ENCODE peak calls at places on chromosomes 11 and 22, in ten cellular contexts. One of them, this sample, is unnamed.

GRCh38 chr11:6637871-6638270 is 17.7 kb downstream of the DCHS1 start:
- DNase-seq in heart left ventricle: no peak
- DNase-seq in SK-N-SH: no peak
- DNase-seq in tibial artery: peak
- DNase-seq in GM06990: no peak
- DNase-seq in retina: no peak
- DNase-seq in AG10803: peak
- DNase-seq in GM13977: no peak
- DNase-seq in germinal center: no peak
- DNase-seq in NCI-H2107: no peak
- DNase-seq in this sample: peak

GRCh38 chr22:36756031-36756430 is 19.9 kb downstream of the IFT27 start:
- DNase-seq in retina: no peak
- DNase-seq in heart left ventricle: no peak
- DNase-seq in SK-N-SH: no peak
- DNase-seq in AG10803: no peak
- DNase-seq in NCI-H2107: no peak
- DNase-seq in germinal center: no peak
- DNase-seq in GM13977: no peak
- DNase-seq in GM06990: no peak
- DNase-seq in tibial artery: no peak
- DNase-seq in this sample: no peak

GRCh38 chr11:106076421-106076922 is 675 bp downstream of the KBTBD3 start:
- DNase-seq in tibial artery: no peak
- DNase-seq in GM13977: no peak
- DNase-seq in heart left ventricle: no peak
- DNase-seq in retina: no peak
- DNase-seq in GM06990: no peak
- DNase-seq in germinal center: no peak
- DNase-seq in AG10803: no peak
- DNase-seq in NCI-H2107: no peak
- DNase-seq in SK-N-SH: no peak
- DNase-seq in this sample: peak

GRCh38 chr11:128476729-128477128 is 110.6 kb downstream of the ETS1 start:
- DNase-seq in retina: no peak
- DNase-seq in GM06990: no peak
- DNase-seq in NCI-H2107: no peak
- DNase-seq in heart left ventricle: no peak
- DNase-seq in GM13977: no peak
- DNase-seq in AG10803: no peak
- DNase-seq in SK-N-SH: no peak
- DNase-seq in germinal center: no peak
- DNase-seq in tibial artery: no peak
- DNase-seq in this sample: no peak

GRCh38 chr11:3184732-3185347 is 19.7 kb upstream of the OSBPL5 start:
- DNase-seq in retina: no peak
- DNase-seq in GM06990: no peak
- DNase-seq in tibial artery: no peak
- DNase-seq in GM13977: no peak
- DNase-seq in heart left ventricle: no peak
- DNase-seq in NCI-H2107: no peak
- DNase-seq in SK-N-SH: no peak
- DNase-seq in AG10803: no peak
- DNase-seq in germinal center: no peak
- DNase-seq in this sample: no peak

GRCh38 chr22:44224166-44224565 is 43.4 kb downstream of the PARVG start:
- DNase-seq in heart left ventricle: no peak
- DNase-seq in tibial artery: no peak
- DNase-seq in GM06990: no peak
- DNase-seq in AG10803: no peak
- DNase-seq in retina: no peak
- DNase-seq in GM13977: no peak
- DNase-seq in germinal center: no peak
- DNase-seq in SK-N-SH: no peak
- DNase-seq in NCI-H2107: no peak
- DNase-seq in this sample: peak

GRCh38 chr22:43100223-43100622 is 10.3 kb upstream of the BIK start:
- DNase-seq in tibial artery: no peak
- DNase-seq in heart left ventricle: no peak
- DNase-seq in retina: no peak
- DNase-seq in SK-N-SH: no peak
- DNase-seq in GM06990: no peak
- DNase-seq in AG10803: no peak
- DNase-seq in GM13977: no peak
- DNase-seq in NCI-H2107: no peak
- DNase-seq in germinal center: no peak
- DNase-seq in this sample: no peak

GRCh38 chr11:129743029-129743846 is 72.4 kb upstream of the TMEM45B start:
- DNase-seq in GM13977: no peak
- DNase-seq in heart left ventricle: no peak
- DNase-seq in GM06990: no peak
- DNase-seq in AG10803: no peak
- DNase-seq in NCI-H2107: no peak
- DNase-seq in retina: no peak
- DNase-seq in tibial artery: no peak
- DNase-seq in germinal center: no peak
- DNase-seq in SK-N-SH: peak
- DNase-seq in this sample: no peak

GRCh38 chr11:47001666-47002285 is 65.2 kb downstream of the CSTPP1 start:
- DNase-seq in GM06990: no peak
- DNase-seq in germinal center: no peak
- DNase-seq in heart left ventricle: no peak
- DNase-seq in NCI-H2107: no peak
- DNase-seq in GM13977: no peak
- DNase-seq in AG10803: peak
- DNase-seq in SK-N-SH: peak
- DNase-seq in tibial artery: no peak
- DNase-seq in retina: no peak
- DNase-seq in this sample: no peak

GRCh38 chr11:35144811-35145210 is 5.8 kb downstream of the CD44 start:
- DNase-seq in tibial artery: no peak
- DNase-seq in germinal center: no peak
- DNase-seq in GM13977: no peak
- DNase-seq in GM06990: no peak
- DNase-seq in AG10803: peak
- DNase-seq in retina: no peak
- DNase-seq in heart left ventricle: no peak
- DNase-seq in NCI-H2107: no peak
- DNase-seq in SK-N-SH: no peak
- DNase-seq in this sample: peak

GRCh38 chr22:46892866-46893265 is 130.4 kb downstream of the TBC1D22A start:
- DNase-seq in GM06990: no peak
- DNase-seq in tibial artery: no peak
- DNase-seq in heart left ventricle: no peak
- DNase-seq in NCI-H2107: no peak
- DNase-seq in GM13977: no peak
- DNase-seq in SK-N-SH: no peak
- DNase-seq in AG10803: no peak
- DNase-seq in retina: no peak
- DNase-seq in germinal center: no peak
- DNase-seq in this sample: no peak

GRCh38 chr22:49693848-49694247 is 133.8 kb downstream of the BRD1 start:
- DNase-seq in tibial artery: no peak
- DNase-seq in GM13977: no peak
- DNase-seq in retina: no peak
- DNase-seq in heart left ventricle: no peak
- DNase-seq in AG10803: no peak
- DNase-seq in germinal center: no peak
- DNase-seq in SK-N-SH: no peak
- DNase-seq in GM06990: no peak
- DNase-seq in NCI-H2107: no peak
- DNase-seq in this sample: no peak

GRCh38 chr22:40716116-40716515 is 36.8 kb downstream of the MCHR1 start:
- DNase-seq in heart left ventricle: no peak
- DNase-seq in GM06990: no peak
- DNase-seq in GM13977: no peak
- DNase-seq in tibial artery: no peak
- DNase-seq in retina: no peak
- DNase-seq in NCI-H2107: no peak
- DNase-seq in SK-N-SH: no peak
- DNase-seq in AG10803: no peak
- DNase-seq in germinal center: no peak
- DNase-seq in this sample: no peak

GRCh38 chr11:65538915-65539374 is 14.1 kb downstream of the SCYL1 start:
- DNase-seq in germinal center: no peak
- DNase-seq in retina: peak
- DNase-seq in SK-N-SH: no peak
- DNase-seq in heart left ventricle: no peak
- DNase-seq in NCI-H2107: no peak
- DNase-seq in GM06990: no peak
- DNase-seq in AG10803: no peak
- DNase-seq in tibial artery: no peak
- DNase-seq in GM13977: no peak
- DNase-seq in this sample: no peak

GRCh38 chr11:76269661-76270322 is 63.5 kb upstream of the WNT11 start:
- DNase-seq in heart left ventricle: no peak
- DNase-seq in GM06990: no peak
- DNase-seq in germinal center: no peak
- DNase-seq in NCI-H2107: no peak
- DNase-seq in retina: no peak
- DNase-seq in SK-N-SH: no peak
- DNase-seq in GM13977: no peak
- DNase-seq in tibial artery: no peak
- DNase-seq in AG10803: no peak
- DNase-seq in this sample: no peak

GRCh38 chr22:44825310-44826150 is 73.2 kb downstream of the ARHGAP8 start:
- DNase-seq in AG10803: no peak
- DNase-seq in heart left ventricle: no peak
- DNase-seq in SK-N-SH: peak
- DNase-seq in retina: no peak
- DNase-seq in NCI-H2107: no peak
- DNase-seq in tibial artery: no peak
- DNase-seq in GM06990: no peak
- DNase-seq in germinal center: no peak
- DNase-seq in GM13977: no peak
- DNase-seq in this sample: no peak

GRCh38 chr22:30880181-30880601 is 88.4 kb downstream of the MORC2 start:
- DNase-seq in retina: no peak
- DNase-seq in tibial artery: no peak
- DNase-seq in GM13977: no peak
- DNase-seq in AG10803: no peak
- DNase-seq in heart left ventricle: peak
- DNase-seq in germinal center: no peak
- DNase-seq in NCI-H2107: no peak
- DNase-seq in GM06990: no peak
- DNase-seq in SK-N-SH: no peak
- DNase-seq in this sample: no peak

GRCh38 chr22:29456211-29456671 is 17.9 kb downstream of the RFPL1 start:
- DNase-seq in SK-N-SH: no peak
- DNase-seq in germinal center: no peak
- DNase-seq in retina: peak
- DNase-seq in NCI-H2107: no peak
- DNase-seq in tibial artery: no peak
- DNase-seq in AG10803: peak
- DNase-seq in heart left ventricle: no peak
- DNase-seq in GM13977: no peak
- DNase-seq in GM06990: no peak
- DNase-seq in this sample: no peak

GRCh38 chr11:44308923-44309482 is 936 bp downstream of the ALX4 start:
- DNase-seq in SK-N-SH: no peak
- DNase-seq in NCI-H2107: no peak
- DNase-seq in retina: no peak
- DNase-seq in GM06990: no peak
- DNase-seq in tibial artery: no peak
- DNase-seq in germinal center: no peak
- DNase-seq in AG10803: peak
- DNase-seq in heart left ventricle: no peak
- DNase-seq in GM13977: no peak
- DNase-seq in this sample: peak

GRCh38 chr22:49323751-49324415 is 503.8 kb downstream of the BRD1 start:
- DNase-seq in germinal center: no peak
- DNase-seq in NCI-H2107: no peak
- DNase-seq in SK-N-SH: no peak
- DNase-seq in GM13977: peak
- DNase-seq in heart left ventricle: peak
- DNase-seq in AG10803: no peak
- DNase-seq in retina: no peak
- DNase-seq in tibial artery: no peak
- DNase-seq in GM06990: no peak
- DNase-seq in this sample: no peak

GRCh38 chr11:94781822-94782221 is 13.7 kb downstream of the AMOTL1 start:
- DNase-seq in GM13977: no peak
- DNase-seq in germinal center: no peak
- DNase-seq in AG10803: peak
- DNase-seq in tibial artery: no peak
- DNase-seq in GM06990: no peak
- DNase-seq in heart left ventricle: no peak
- DNase-seq in retina: no peak
- DNase-seq in NCI-H2107: no peak
- DNase-seq in SK-N-SH: no peak
- DNase-seq in this sample: peak

GRCh38 chr22:42821386-42821785 is 35.7 kb downstream of the ARFGAP3 start:
- DNase-seq in AG10803: no peak
- DNase-seq in tibial artery: no peak
- DNase-seq in SK-N-SH: no peak
- DNase-seq in germinal center: no peak
- DNase-seq in NCI-H2107: no peak
- DNase-seq in heart left ventricle: no peak
- DNase-seq in GM06990: no peak
- DNase-seq in GM13977: no peak
- DNase-seq in retina: no peak
- DNase-seq in this sample: no peak

GRCh38 chr11:87445002-87445401 is 407.3 kb downstream of the TMEM135 start:
- DNase-seq in AG10803: peak
- DNase-seq in GM13977: no peak
- DNase-seq in SK-N-SH: no peak
- DNase-seq in tibial artery: no peak
- DNase-seq in heart left ventricle: no peak
- DNase-seq in NCI-H2107: no peak
- DNase-seq in retina: no peak
- DNase-seq in GM06990: no peak
- DNase-seq in germinal center: no peak
- DNase-seq in this sample: peak

GRCh38 chr11:17352925-17353227 is 1.3 kb downstream of the NCR3LG1 start:
- DNase-seq in heart left ventricle: peak
- DNase-seq in GM13977: no peak
- DNase-seq in retina: no peak
- DNase-seq in germinal center: peak
- DNase-seq in AG10803: peak
- DNase-seq in NCI-H2107: no peak
- DNase-seq in GM06990: peak
- DNase-seq in SK-N-SH: peak
- DNase-seq in tibial artery: no peak
- DNase-seq in this sample: peak

GRCh38 chr11:13228569-13228968 is 49.0 kb upstream of the BMAL1 start:
- DNase-seq in tibial artery: no peak
- DNase-seq in SK-N-SH: no peak
- DNase-seq in germinal center: peak
- DNase-seq in AG10803: no peak
- DNase-seq in heart left ventricle: no peak
- DNase-seq in NCI-H2107: no peak
- DNase-seq in GM13977: no peak
- DNase-seq in GM06990: no peak
- DNase-seq in retina: no peak
- DNase-seq in this sample: no peak

GRCh38 chr22:17782621-17783020 is 8.4 kb upstream of the BID start:
- DNase-seq in AG10803: no peak
- DNase-seq in NCI-H2107: no peak
- DNase-seq in germinal center: no peak
- DNase-seq in heart left ventricle: peak
- DNase-seq in GM13977: no peak
- DNase-seq in tibial artery: no peak
- DNase-seq in GM06990: no peak
- DNase-seq in retina: no peak
- DNase-seq in SK-N-SH: no peak
- DNase-seq in this sample: no peak

GRCh38 chr22:30275625-30276024 is 9.0 kb upstream of the OSM start:
- DNase-seq in germinal center: no peak
- DNase-seq in GM13977: no peak
- DNase-seq in tibial artery: no peak
- DNase-seq in NCI-H2107: no peak
- DNase-seq in GM06990: no peak
- DNase-seq in AG10803: no peak
- DNase-seq in heart left ventricle: no peak
- DNase-seq in retina: no peak
- DNase-seq in SK-N-SH: no peak
- DNase-seq in this sample: no peak

GRCh38 chr11:37712246-37712645 is 1114.2 kb upstream of the RAG2 start:
- DNase-seq in GM13977: no peak
- DNase-seq in GM06990: no peak
- DNase-seq in SK-N-SH: peak
- DNase-seq in heart left ventricle: no peak
- DNase-seq in NCI-H2107: no peak
- DNase-seq in AG10803: no peak
- DNase-seq in retina: peak
- DNase-seq in germinal center: no peak
- DNase-seq in tibial artery: no peak
- DNase-seq in this sample: peak

This sample was measured in EL.